ENCODE peak calls at places on chromosomes 13 and 19, in six cellular contexts. W is heart right ventricle, K is lower lobe of right lung, U is cardiac muscle cell, Q is psoas muscle, Z is suprapubic skin. R is an unnamed sample.

GRCh38 chr13:44879452-44880058 is 109.7 kb downstream of the NUFIP1 start:
- DNase-seq in Z (no peak), K (no peak), U (no peak), W (no peak), Q (no peak), R (no peak)

GRCh38 chr13:114017028-114017630 is 43.3 kb upstream of the C13orf46 start:
- DNase-seq in Q (peak; percentile 16), K (no peak), W (peak; percentile 14), U (no peak), Z (no peak), R (no peak)

GRCh38 chr19:50412419-50412818 is 6.3 kb upstream of the SPIB start:
- DNase-seq in Q (no peak), K (no peak), W (no peak), U (no peak), Z (no peak), R (no peak)

GRCh38 chr13:94478913-94479312 is 569 bp downstream of the DCT start:
- DNase-seq in K (no peak), Z (no peak), Q (no peak), W (no peak), U (no peak), R (no peak)

GRCh38 chr19:30169196-30169900 is 202.8 kb upstream of the ZNF536 start:
- DNase-seq in K (no peak), Z (no peak), W (no peak), Q (no peak), U (no peak), R (no peak)

GRCh38 chr13:98504371-98504963 is 72.4 kb downstream of the STK24 start:
- DNase-seq in U (no peak), K (no peak), Z (no peak), Q (no peak), W (no peak), R (no peak)

GRCh38 chr19:4115050-4115817 is 8.7 kb downstream of the MAP2K2 start:
- DNase-seq in W (peak; percentile 58), U (peak; percentile 82), K (no peak), Z (no peak), Q (no peak), R (no peak)

GRCh38 chr13:45365558-45365885 is 24.5 kb upstream of the TPT1 start:
- DNase-seq in Q (no peak), Z (no peak), W (no peak), K (no peak), U (no peak), R (no peak)

GRCh38 chr19:45569619-45570421 is 14.8 kb downstream of the OPA3 start:
- DNase-seq in Q (peak; percentile 63), W (peak; percentile 73), K (peak; percentile 67), U (peak; percentile 72), Z (no peak), R (no peak)

GRCh38 chr19:47228168-47228936 is 2.6 kb downstream of the BBC3 start:
- DNase-seq in U (peak; percentile 62), Q (peak; percentile 60), K (peak; percentile 73), Z (peak; percentile 84), W (peak; percentile 47), R (peak; percentile 52)

GRCh38 chr13:60701919-60702318 is 304.9 kb downstream of the TDRD3 start:
- DNase-seq in Z (no peak), W (no peak), Q (no peak), K (no peak), U (no peak), R (no peak)

GRCh38 chr13:51557875-51558604 is 26.2 kb upstream of the WDFY2 start:
- DNase-seq in Q (no peak), K (no peak), W (no peak), Z (no peak), U (no peak), R (no peak)

GRCh38 chr13:36813226-36813625 is 5.8 kb upstream of the RFXAP start:
- DNase-seq in K (no peak), W (no peak), U (no peak), Q (no peak), Z (no peak), R (no peak)

GRCh38 chr13:23547000-23547590 is 23.1 kb upstream of the TNFRSF19 start:
- DNase-seq in K (no peak), W (peak; percentile 80), Q (peak; percentile 53), U (no peak), Z (no peak), R (peak; percentile 64)

GRCh38 chr13:38618336-38618735 is 68.5 kb upstream of the FREM2 start:
- DNase-seq in W (no peak), K (no peak), U (no peak), Z (no peak), Q (no peak), R (no peak)

GRCh38 chr13:85650613-85651012 is 148.6 kb downstream of the SLITRK6 start:
- DNase-seq in Z (no peak), K (no peak), W (no peak), U (no peak), Q (no peak), R (no peak)

GRCh38 chr19:2984196-2984490 is 6.8 kb downstream of the TLE6 start:
- DNase-seq in K (no peak), U (no peak), Z (no peak), Q (no peak), W (no peak), R (no peak)

GRCh38 chr19:5130371-5131030 is 161.6 kb downstream of the KDM4B start:
- DNase-seq in Z (no peak), W (no peak), K (no peak), U (no peak), Q (no peak), R (no peak)

GRCh38 chr19:50387176-50387867 is 3.2 kb downstream of the POLD1 start:
- DNase-seq in Z (no peak), Q (no peak), W (no peak), K (peak; percentile 80), U (no peak), R (no peak)

GRCh38 chr13:89153941-89154340 is 1482.8 kb downstream of the SLITRK5 start:
- DNase-seq in U (no peak), W (no peak), Q (no peak), K (no peak), Z (no peak), R (no peak)

DNA sequence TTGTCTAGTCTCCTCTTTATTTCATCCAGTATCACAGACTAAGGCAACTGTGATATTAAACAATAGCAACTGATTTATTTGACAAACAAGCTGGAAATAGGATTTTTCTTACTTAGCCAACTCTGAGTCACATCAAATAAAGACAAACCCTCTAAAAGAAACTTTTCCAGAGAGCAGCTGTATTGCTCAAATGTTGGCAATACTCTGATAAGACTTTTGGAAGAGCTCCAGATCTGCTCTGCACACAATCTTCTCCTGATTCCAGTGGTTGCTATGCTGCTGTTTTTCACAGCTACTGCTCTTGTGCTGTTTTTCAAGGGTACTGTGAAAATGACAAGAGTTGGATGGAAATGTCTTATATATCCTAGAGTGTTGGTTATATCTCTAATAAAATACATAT is 1479.2 kb downstream of the SLITRK5 start:
- DNase-seq in U (no peak), Q (no peak), K (no peak), Z (no peak), W (no peak), R (no peak)
- TF ChIP-seq CTCF in U (no peak), Q (no peak), K (no peak), Z (no peak), W (no peak), R (no peak)

DNA sequence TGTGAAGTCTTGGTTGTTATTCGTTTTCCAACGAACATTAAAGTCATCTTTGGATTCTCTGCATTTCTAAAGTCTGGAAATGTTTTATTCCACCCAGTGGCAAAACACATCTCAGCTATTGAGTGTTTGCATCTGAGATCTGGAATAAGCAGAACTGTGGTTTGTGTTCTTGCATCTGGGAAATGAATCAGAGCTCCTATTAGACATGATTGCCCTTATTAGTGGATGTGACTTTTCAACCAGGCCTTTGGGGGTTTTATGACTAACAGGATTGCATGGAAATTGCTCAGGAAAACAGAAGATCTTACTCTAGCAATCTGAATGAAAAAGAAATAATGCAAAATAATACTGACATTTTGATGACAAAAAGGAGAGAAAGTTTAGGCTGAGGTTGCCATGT is 488.8 kb downstream of the IRS2 start:
- DNase-seq in U (no peak), Q (no peak), Z (no peak), K (no peak), W (no peak), R (no peak)
- H3K27ac ChIP-seq in U (no peak overlapping the region), Q (no peak overlapping the region), Z (no peak overlapping the region), K (no peak overlapping the region), W (no peak overlapping the region), R (no peak overlapping the region)

GRCh38 chr13:109790071-109790470 is 3.7 kb upstream of the IRS2 start:
- DNase-seq in Z (no peak), U (no peak), Q (no peak), W (no peak), K (no peak), R (no peak)

GRCh38 chr13:109788372-109789195 is 2.2 kb upstream of the IRS2 start:
- DNase-seq in Z (no peak), W (no peak), K (no peak), U (no peak), Q (no peak), R (no peak)

GRCh38 chr13:109792416-109793090 is 6.2 kb upstream of the IRS2 start:
- DNase-seq in Z (no peak), U (no peak), K (no peak), Q (no peak), W (no peak), R (no peak)

GRCh38 chr13:109789262-109789661 is 2.9 kb upstream of the IRS2 start:
- DNase-seq in U (no peak), K (no peak), Z (no peak), W (no peak), Q (no peak), R (no peak)

DNA sequence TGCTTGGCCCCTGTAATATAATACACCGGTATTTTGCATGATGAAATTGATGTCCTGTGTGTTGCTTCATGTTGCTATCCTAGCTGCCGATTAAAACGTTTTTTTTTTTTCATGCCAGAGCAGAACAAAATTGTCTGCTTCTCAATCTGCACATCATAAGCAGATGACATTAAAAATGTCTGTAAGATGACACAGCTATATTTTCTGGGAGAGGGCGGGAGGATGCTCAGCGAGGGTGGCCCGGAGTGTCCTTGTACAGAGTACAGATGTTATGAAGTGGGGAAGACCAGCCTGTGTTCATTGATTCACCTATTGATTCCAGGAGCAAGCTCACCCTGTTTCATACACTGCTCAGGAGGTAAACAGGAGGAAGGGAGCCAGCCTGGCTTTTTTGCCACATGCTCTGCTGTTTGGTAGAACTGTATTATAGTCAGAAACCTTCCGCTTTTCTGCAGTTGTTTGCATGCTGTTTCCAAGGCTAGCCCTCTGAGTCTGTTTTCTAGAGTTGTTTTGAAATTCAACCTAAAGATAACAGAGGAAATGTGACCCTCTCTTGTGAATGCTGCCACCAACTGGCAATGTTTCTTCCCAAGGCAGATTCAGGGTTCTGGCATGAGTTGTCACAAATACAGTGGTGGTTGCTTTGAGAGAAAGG is 4.7 kb upstream of the IRS2 start:
- DNase-seq in Q (no peak), W (no peak), U (peak; percentile 52), K (no peak), Z (no peak), R (no peak)
- TF ChIP-seq CTCF in Q (peak; percentile 29), W (no peak), U (peak; percentile 43), K (peak; percentile 37), Z (no peak), R (no peak)

GRCh38 chr13:55963934-55964333 is 1176.8 kb upstream of the PRR20A start:
- DNase-seq in U (no peak), Z (no peak), K (no peak), Q (no peak), W (no peak), R (no peak)
- H3K27ac ChIP-seq in U (no peak overlapping the region), Z (no peak overlapping the region), K (no peak overlapping the region), Q (no peak overlapping the region), W (no peak overlapping the region), R (no peak overlapping the region)

GRCh38 chr19:32631381-32631780 is 43.6 kb downstream of the ANKRD27 start:
- DNase-seq in K (no peak), Q (no peak), Z (no peak), U (no peak), W (no peak), R (no peak)
- TF ChIP-seq CTCF in K (no peak), Q (no peak), Z (no peak), U (no peak), W (no peak), R (no peak)

GRCh38 chr19:543912-544608 is at the start of gene GZMM:
- DNase-seq in Z (no peak), U (no peak), W (no peak), Q (no peak), K (no peak), R (no peak)
- H3K27ac ChIP-seq in Z (no peak within 1 kb of the TSS), U (no peak within 1 kb of the TSS), W (peak within 1 kb of the TSS; percentile 50), Q (no peak within 1 kb of the TSS), K (no peak within 1 kb of the TSS), R (no peak within 1 kb of the TSS)